ENCODE peak calls at places on chromosomes 11 and 22, in four cellular contexts. L is neuronal stem cell, Q is mesenchymal stem cell, W is H9. K is an unnamed sample.

GRCh38 chr11:131692151-131692550 is 321.7 kb downstream of the NTM start:
- DNase-seq in L (no peak), Q (no peak), W (no peak), K (no peak)

GRCh38 chr11:9266132-9266736 is 1.1 kb upstream of the DENND5A start:
- DNase-seq in L (no peak), Q (no peak), W (no peak), K (no peak)

GRCh38 chr11:697811-698311 is 2.2 kb downstream of the TMEM80 start:
- DNase-seq in L (no peak), Q (peak), W (peak), K (no peak)

GRCh38 chr11:28659716-28660348 is 551.6 kb downstream of the METTL15 start:
- DNase-seq in L (no peak), Q (peak), W (no peak), K (no peak)

GRCh38 chr11:122246885-122247284 is 130.9 kb upstream of the BLID start:
- DNase-seq in L (no peak), Q (no peak), W (no peak), K (no peak)

GRCh38 chr11:119320593-119321524 is 3.9 kb upstream of the MCAM start:
- DNase-seq in L (no peak), Q (peak), W (peak), K (peak)

GRCh38 chr11:131579932-131580387 is 209.5 kb downstream of the NTM start:
- DNase-seq in L (peak), Q (peak), W (peak), K (peak)

GRCh38 chr22:40797427-40797826 is 21.7 kb downstream of the SLC25A17 start:
- DNase-seq in L (no peak), Q (peak), W (no peak), K (no peak)

GRCh38 chr22:50531546-50532352 is 1.9 kb upstream of the TYMP start:
- DNase-seq in L (no peak), Q (peak), W (peak), K (peak)

GRCh38 chr11:40683010-40683409 is 776.4 kb downstream of the LRRC4C start:
- DNase-seq in L (no peak), Q (no peak), W (no peak), K (peak)

GRCh38 chr22:38840129-38840528 is 3.7 kb downstream of the NPTXR start:
- DNase-seq in L (no peak), Q (no peak), W (no peak), K (no peak)

GRCh38 chr11:100831929-100832480 is 144.9 kb downstream of the ARHGAP42 start:
- DNase-seq in L (no peak), Q (peak), W (no peak), K (no peak)

GRCh38 chr22:22201185-22201924 is 43.2 kb upstream of the VPREB1 start:
- DNase-seq in L (peak), Q (peak), W (peak), K (peak)

GRCh38 chr11:133219543-133219942 is 312.8 kb downstream of the OPCML start:
- DNase-seq in L (no peak), Q (no peak), W (peak), K (peak)

GRCh38 chr11:114262681-114263509 is 33.3 kb upstream of the NNMT start:
- DNase-seq in L (no peak), Q (peak), W (peak), K (peak)

GRCh38 chr11:96037267-96037990 is 113.5 kb upstream of the MTMR2 start:
- DNase-seq in L (no peak), Q (peak), W (no peak), K (peak)

GRCh38 chr11:72333657-72334056 is 89.7 kb upstream of the PHOX2A start:
- DNase-seq in L (peak), Q (peak), W (peak), K (peak)

GRCh38 chr11:16815047-16815767 is 76.8 kb downstream of the C11orf58 start:
- DNase-seq in L (no peak), Q (no peak), W (no peak), K (no peak)

GRCh38 chr11:102347526-102348331 is 715 bp downstream of the BIRC2 start:
- DNase-seq in L (peak), Q (peak), W (no peak), K (peak)

GRCh38 chr11:125301301-125301700 is 136.8 kb downstream of the PKNOX2 start:
- DNase-seq in L (no peak), Q (no peak), W (no peak), K (no peak)

GRCh38 chr11:84720706-84721402 is 906.3 kb downstream of the DLG2 start:
- DNase-seq in L (peak), Q (no peak), W (peak), K (peak)

GRCh38 chr22:27115816-27116256 is 458.4 kb downstream of the MIAT start:
- DNase-seq in L (no peak), Q (peak), W (no peak), K (peak)

GRCh38 chr11:113971506-113972195 is 3.3 kb upstream of the HTR3A start:
- DNase-seq in L (no peak), Q (no peak), W (no peak), K (no peak)

GRCh38 chr11:120527111-120527748 is 15.7 kb downstream of the GRIK4 start:
- DNase-seq in L (no peak), Q (no peak), W (peak), K (peak)

GRCh38 chr11:15969281-15969680 is 387.1 kb downstream of the SOX6 start:
- DNase-seq in L (no peak), Q (peak), W (no peak), K (peak)

DNA sequence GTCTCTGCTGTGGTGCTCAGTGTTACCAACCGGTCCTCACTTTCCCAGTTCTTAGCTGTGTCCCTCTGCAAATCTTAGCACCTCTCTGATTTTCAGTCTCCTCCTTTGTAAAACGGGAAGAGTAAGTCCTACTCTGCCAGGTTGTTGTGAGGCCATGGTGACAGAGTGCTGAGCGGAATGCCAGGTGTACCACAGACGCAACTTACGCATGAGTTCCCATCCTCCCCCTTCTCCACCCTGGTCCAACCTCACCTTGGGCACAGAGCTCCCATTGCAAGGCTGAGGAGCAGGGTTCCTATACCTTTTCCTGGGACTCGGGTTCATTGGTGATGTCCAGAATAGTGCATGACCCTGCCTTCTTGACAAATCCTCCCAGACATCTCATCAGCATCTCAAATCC is 7.3 kb upstream of the DDB2 start:
- DNase-seq in L (no peak), Q (no peak), W (no peak), K (no peak)
- H2BK15ac ChIP-seq in L (no peak), Q (no peak), W (no peak), K (no peak)

GRCh38 chr11:67058506-67058905 is 1.9 kb downstream of the RHOD start:
- DNase-seq in L (no peak), Q (no peak), W (no peak), K (peak)
- H4K8ac ChIP-seq in L (no peak), Q (no peak), W (no peak), K (no peak)

GRCh38 chr11:36427079-36427478 is 83.0 kb downstream of the TRAF6 start:
- DNase-seq in L (no peak), Q (no peak), W (no peak), K (no peak)
- H3K23ac ChIP-seq in L (no peak), Q (no peak), W (no peak), K (no peak)

GRCh38 chr11:2847511-2847910 is 38.1 kb downstream of the CDKN1C start:
- DNase-seq in L (no peak), Q (no peak), W (no peak), K (no peak)

GRCh38 chr11:2844996-2845395 is 40.6 kb downstream of the CDKN1C start:
- DNase-seq in L (no peak), Q (no peak), W (no peak), K (no peak)

GRCh38 chr11:2844116-2844515 is 41.5 kb downstream of the CDKN1C start:
- DNase-seq in L (no peak), Q (no peak), W (no peak), K (no peak)

GRCh38 chr11:2846470-2846869 is 39.1 kb downstream of the CDKN1C start:
- DNase-seq in L (no peak), Q (no peak), W (no peak), K (no peak)

GRCh38 chr11:2846056-2846455 is 39.5 kb downstream of the CDKN1C start:
- DNase-seq in L (no peak), Q (peak), W (no peak), K (peak)
- H2BK15ac ChIP-seq in L (peak), Q (no peak), W (no peak), K (no peak)

GRCh38 chr11:65801153-65801987 is 14.5 kb downstream of the OVOL1 start:
- DNase-seq in L (no peak), Q (no peak), W (no peak), K (no peak)
- H4K8ac ChIP-seq in L (no peak), Q (no peak), W (no peak), K (no peak)